ENCODE peak calls at places on chromosomes 6 and 20, in five cellular contexts. N, M, X, T and L are unnamed samples.

GRCh38 chr6:155380666-155381332 is 66.5 kb upstream of the TFB1M start:
- DNase-seq in M (peak; percentile 16), T (no peak), N (no peak), X (no peak), L (no peak)

GRCh38 chr20:25126204-25126603 is 44.3 kb upstream of the VSX1 start:
- DNase-seq in X (no peak), M (no peak), N (no peak), T (no peak), L (no peak)

GRCh38 chr6:156910938-156911337 is 133.8 kb downstream of the ARID1B start:
- DNase-seq in N (no peak), M (no peak), X (no peak), T (peak; percentile 17), L (no peak)

GRCh38 chr20:34215711-34216381 is 25.4 kb upstream of the ASIP start:
- DNase-seq in X (peak; percentile 96), M (peak; percentile 82), N (peak; percentile 81), T (peak; percentile 57), L (peak; percentile 94)

GRCh38 chr6:11433860-11434259 is 103.7 kb upstream of the TMEM170B start:
- DNase-seq in X (no peak), T (no peak), M (no peak), N (no peak), L (no peak)

GRCh38 chr6:32774428-32774827 is 11.1 kb upstream of the HLA-DQB2 start:
- DNase-seq in T (no peak), X (no peak), M (no peak), N (no peak), L (no peak)

GRCh38 chr20:60695223-60695622 is 556.8 kb upstream of the CDH4 start:
- DNase-seq in N (no peak), M (peak; percentile 93), T (peak; percentile 39), X (no peak), L (no peak)

GRCh38 chr20:6007094-6007528 is 46.7 kb downstream of the LRRN4 start:
- DNase-seq in T (no peak), X (no peak), M (peak; percentile 39), N (no peak), L (peak; percentile 22)

GRCh38 chr20:47768016-47768953 is 17.0 kb downstream of the SULF2 start:
- DNase-seq in M (no peak), N (peak; percentile 62), X (no peak), T (peak; percentile 36), L (no peak)

GRCh38 chr20:59678951-59679350 is 74.6 kb downstream of the PHACTR3 start:
- DNase-seq in T (no peak), M (no peak), N (no peak), X (no peak), L (no peak)

GRCh38 chr6:38638941-38639497 is 710 bp downstream of the BTBD9 start:
- DNase-seq in T (peak; percentile 45), N (no peak), M (peak; percentile 40), X (no peak), L (peak; percentile 18)

GRCh38 chr6:41937881-41938574 is 3.6 kb downstream of the CCND3 start:
- DNase-seq in T (peak; percentile 86), X (no peak), M (peak; percentile 98), N (no peak), L (no peak)

GRCh38 chr20:35320396-35321126 is 28.3 kb upstream of the FAM83C start:
- DNase-seq in N (no peak), X (no peak), T (peak; percentile 47), M (no peak), L (no peak)

GRCh38 chr6:12266571-12266970 is 23.6 kb upstream of the EDN1 start:
- DNase-seq in N (no peak), M (peak; percentile 88), X (no peak), T (peak; percentile 55), L (no peak)

GRCh38 chr6:80143312-80143960 is 37.0 kb downstream of the BCKDHB start:
- DNase-seq in X (no peak), T (peak; percentile 95), N (peak; percentile 45), M (no peak), L (no peak)

GRCh38 chr6:131687022-131687421 is 14.2 kb downstream of the OR2A4 start:
- DNase-seq in T (no peak), M (no peak), N (no peak), X (no peak), L (no peak)

GRCh38 chr6:139161169-139161568 is 26.3 kb downstream of the HECA start:
- DNase-seq in N (no peak), X (no peak), M (no peak), T (no peak), L (no peak)

GRCh38 chr6:161161889-161162624 is 111.8 kb downstream of the AGPAT4 start:
- DNase-seq in N (peak; percentile 68), M (no peak), T (peak; percentile 57), X (no peak), L (no peak)

GRCh38 chr6:26216015-26216885 is 129.0 kb downstream of the HFE start:
- DNase-seq in X (peak; percentile 64), N (peak; percentile 69), T (peak; percentile 100), M (peak; percentile 99), L (peak; percentile 97)

GRCh38 chr6:150006961-150007464 is 18.3 kb downstream of the RAET1L start:
- DNase-seq in X (no peak), T (peak; percentile 33), M (peak; percentile 28), N (no peak), L (peak; percentile 16)

GRCh38 chr6:17334265-17334664 is 53.1 kb downstream of the RBM24 start:
- DNase-seq in N (no peak), X (no peak), T (no peak), M (no peak), L (no peak)

GRCh38 chr6:44004625-44005506 is 122.4 kb downstream of the MRPL14 start:
- DNase-seq in N (no peak), T (no peak), X (peak; percentile 55), M (peak; percentile 67), L (no peak)

GRCh38 chr6:104531591-104531990 is 328.1 kb downstream of the HACE1 start:
- DNase-seq in X (no peak), M (no peak), T (no peak), N (no peak), L (no peak)

GRCh38 chr20:10784337-10785183 is 110.8 kb upstream of the JAG1 start:
- DNase-seq in N (no peak), X (no peak), T (no peak), M (peak; percentile 6), L (no peak)

GRCh38 chr6:75296811-75297779 is 12.5 kb upstream of the TMEM30A start:
- DNase-seq in T (peak; percentile 79), X (no peak), M (peak; percentile 74), N (no peak), L (peak; percentile 69)

GRCh38 chr6:133623065-133623464 is 265.8 kb upstream of the TCF21 start:
- DNase-seq in M (no peak), N (no peak), X (no peak), T (peak; percentile 94), L (no peak)

GRCh38 chr20:17316316-17317038 is 89.6 kb downstream of the PCSK2 start:
- DNase-seq in X (no peak), N (no peak), M (no peak), T (no peak), L (no peak)

GRCh38 chr20:17314262-17314661 is 87.4 kb downstream of the PCSK2 start:
- DNase-seq in M (no peak), N (no peak), T (no peak), X (no peak), L (no peak)

GRCh38 chr20:17320456-17320855 is 93.6 kb downstream of the PCSK2 start:
- DNase-seq in N (no peak), T (no peak), M (no peak), X (no peak), L (no peak)

DNA sequence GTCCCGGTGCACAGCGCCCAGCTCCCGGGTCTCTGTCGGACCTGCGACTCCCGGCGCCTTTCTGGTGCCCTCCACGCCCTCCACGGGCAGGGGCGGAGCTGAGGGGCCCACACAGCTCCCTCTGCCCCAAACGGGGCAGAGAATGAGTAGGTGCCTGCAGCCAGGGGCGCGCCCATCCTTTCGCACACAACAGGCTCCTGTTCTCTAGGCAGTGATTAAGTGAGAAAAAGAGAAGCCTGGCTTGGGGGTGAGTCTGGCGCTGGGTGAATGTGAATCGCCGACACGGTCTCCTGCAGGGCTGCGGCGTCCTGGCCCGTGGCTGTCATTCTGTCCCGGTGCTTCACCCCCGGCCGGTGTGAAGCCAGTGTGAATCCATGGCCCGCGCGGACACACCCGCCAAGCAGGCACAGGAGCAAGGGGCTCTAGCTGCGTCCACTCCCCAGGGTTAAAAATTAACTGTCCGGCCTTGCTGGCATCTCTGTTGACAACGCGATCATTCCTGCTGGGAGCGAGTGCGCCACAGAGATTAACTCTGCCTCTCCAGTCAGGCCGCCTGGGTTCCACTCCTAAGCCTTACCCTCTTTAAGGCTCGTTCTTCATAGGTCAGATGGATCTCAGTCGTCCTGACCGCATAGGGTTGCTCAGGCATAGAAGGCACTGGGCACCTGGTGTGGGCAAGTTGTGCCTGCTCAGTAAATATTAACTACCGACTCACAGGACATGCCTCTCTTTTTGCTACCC is 88.8 kb downstream of the PCSK2 start:
- DNase-seq in X (no peak), T (no peak), N (no peak), M (no peak), L (no peak)
- H3K4me3 ChIP-seq in X (no peak overlapping the region), T (no peak overlapping the region), N (no peak overlapping the region), M (no peak overlapping the region), L (no peak overlapping the region)

DNA sequence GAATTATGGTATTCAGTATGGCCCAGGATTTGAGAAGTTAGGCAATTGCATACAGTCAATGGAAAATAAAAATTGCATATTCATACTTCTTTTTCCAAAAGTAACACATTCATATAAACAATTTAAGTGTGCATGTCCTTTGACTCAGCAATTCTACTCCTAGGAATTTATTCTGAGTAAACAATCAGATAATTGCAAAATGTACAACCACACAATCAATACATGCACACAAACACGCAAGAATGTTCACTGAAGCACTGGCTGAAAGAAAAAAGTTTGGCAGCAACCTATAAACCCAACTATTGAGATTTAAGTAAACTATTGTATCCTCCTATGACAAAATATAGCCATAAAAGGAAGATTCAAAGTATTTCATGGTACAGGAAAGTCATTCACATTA is 1.6 kb downstream of the CYP39A1 start:
- DNase-seq in N (no peak), T (no peak), X (no peak), M (no peak), L (no peak)
- H3K4me3 ChIP-seq in N (peak overlapping the region; percentile 84), T (no peak overlapping the region), X (peak overlapping the region; percentile 97), M (no peak overlapping the region), L (no peak overlapping the region)

DNA sequence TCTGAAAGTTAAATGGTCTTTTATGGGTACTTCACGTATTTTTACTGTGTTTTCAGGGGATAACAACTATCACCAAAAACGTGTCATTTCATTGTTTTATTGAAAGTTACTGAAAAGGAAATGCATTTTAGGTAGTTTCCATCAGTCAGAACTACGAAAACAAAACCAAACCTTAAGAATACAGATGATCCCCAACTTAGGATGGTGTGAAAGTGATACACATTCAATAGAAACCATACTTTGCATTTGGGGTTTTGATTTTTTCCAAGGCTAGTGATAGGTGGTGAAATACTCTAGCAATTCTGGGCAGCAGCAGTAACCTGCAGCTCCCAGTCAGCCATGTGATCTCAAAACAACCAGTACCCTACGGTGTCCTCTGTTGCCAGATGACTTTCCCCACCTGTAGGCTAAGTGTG is 25.9 kb upstream of the EFHC1 start:
- DNase-seq in N (no peak), M (no peak), X (no peak), T (no peak), L (peak; percentile 83)
- H3K4me3 ChIP-seq in N (no peak overlapping the region), M (no peak overlapping the region), X (no peak overlapping the region), T (no peak overlapping the region), L (peak overlapping the region; percentile 47)

DNA sequence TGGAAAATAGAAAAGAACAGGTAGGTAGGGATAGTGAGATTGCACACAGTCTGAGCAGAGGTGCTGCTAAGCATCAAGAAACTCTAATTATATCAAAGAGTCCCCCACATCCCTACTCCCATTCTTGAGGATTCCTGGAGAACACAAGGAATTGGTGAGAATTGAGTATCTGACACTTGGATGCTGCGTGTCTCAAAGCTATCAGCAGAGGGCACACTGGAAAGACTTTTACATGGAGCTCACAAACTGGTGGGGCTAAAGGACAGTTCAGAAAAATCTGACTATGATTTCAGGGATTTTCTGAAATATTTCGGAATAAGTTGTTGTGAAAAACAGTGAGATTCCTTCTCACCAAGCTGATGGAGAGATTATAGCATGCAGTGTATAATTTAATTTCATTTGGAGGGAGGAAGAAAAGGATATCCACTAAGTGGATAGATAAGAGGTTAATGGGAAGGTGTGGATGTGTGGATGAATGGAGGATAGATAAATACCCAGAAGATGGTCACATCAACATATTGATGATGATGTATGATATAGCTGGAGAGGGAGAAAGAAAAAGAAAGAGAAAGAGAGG is 215.4 kb upstream of the DEFB112 start:
- DNase-seq in T (no peak), N (no peak), M (peak; percentile 11), X (no peak), L (peak; percentile 36)
- H3K4me3 ChIP-seq in T (no peak overlapping the region), N (no peak overlapping the region), M (no peak overlapping the region), X (no peak overlapping the region), L (no peak overlapping the region)